ENCODE peak calls at places on chromosome 4, in eight cellular contexts. W is NCI-H1105; H is neural crest cell; E is naive thymus-derived CD8-positive, alpha-beta T cell; A is left ventricle myocardium inferior; L is T-helper 1 cell; G is BE2C; Z is Calu3. T is an unnamed sample.

GRCh38 chr4:71520850-71521249 is 182.0 kb downstream of the SLC4A4 start:
- DNase-seq in A (no peak), Z (no peak), G (no peak), W (no peak), H (no peak), L (no peak), E (no peak), T (no peak)

GRCh38 chr4:1318046-1318375 is 28.3 kb downstream of the MAEA start:
- DNase-seq in G (no peak), L (no peak), H (no peak), A (peak), W (no peak), Z (no peak), E (no peak), T (no peak)

GRCh38 chr4:84913176-84913575 is 53.3 kb downstream of the WDFY3 start:
- DNase-seq in G (no peak), A (no peak), W (no peak), Z (no peak), H (no peak), E (no peak), L (no peak), T (no peak)

GRCh38 chr4:24121395-24122175 is 231.7 kb upstream of the PPARGC1A start:
- DNase-seq in E (no peak), Z (no peak), G (no peak), W (no peak), L (no peak), H (no peak), A (no peak), T (no peak)

GRCh38 chr4:53205970-53206369 is 159.9 kb downstream of the SCFD2 start:
- DNase-seq in H (no peak), L (no peak), E (no peak), A (no peak), Z (no peak), W (no peak), G (no peak), T (no peak)

GRCh38 chr4:169282429-169283113 is 11.8 kb upstream of the SH3RF1 start:
- DNase-seq in L (no peak), Z (no peak), W (no peak), H (no peak), A (no peak), E (no peak), G (no peak), T (no peak)

GRCh38 chr4:125187621-125188176 is 127.1 kb upstream of the FAT4 start:
- DNase-seq in W (no peak), L (no peak), E (no peak), G (peak), A (peak), Z (no peak), H (no peak), T (no peak)

GRCh38 chr4:87978656-87979055 is 3.1 kb downstream of the SPP1 start:
- DNase-seq in H (no peak), A (no peak), E (no peak), W (no peak), L (no peak), G (no peak), Z (peak), T (no peak)

GRCh38 chr4:177315767-177316490 is 6.3 kb downstream of the NEIL3 start:
- DNase-seq in Z (no peak), L (no peak), E (no peak), G (no peak), W (no peak), A (no peak), H (no peak), T (no peak)

GRCh38 chr4:28014469-28014868 is 1153.8 kb downstream of the STIM2 start:
- DNase-seq in L (no peak), E (no peak), Z (no peak), W (no peak), A (no peak), G (no peak), H (no peak), T (no peak)

GRCh38 chr4:122976111-122976510 is 53.7 kb upstream of the NUDT6 start:
- DNase-seq in G (no peak), A (no peak), H (no peak), E (no peak), W (no peak), L (no peak), Z (no peak), T (no peak)

GRCh38 chr4:6472387-6473263 is at the start of gene PPP2R2C:
- DNase-seq in A (no peak), G (peak), W (no peak), Z (peak), H (no peak), E (no peak), L (no peak), T (no peak)

GRCh38 chr4:37995981-37996770 is 36.0 kb downstream of the PTTG2 start:
- DNase-seq in L (no peak), H (no peak), W (no peak), E (no peak), A (peak), Z (no peak), G (no peak), T (no peak)

GRCh38 chr4:2715426-2715825 is 40.7 kb downstream of the TNIP2 start:
- DNase-seq in L (no peak), G (no peak), A (no peak), W (no peak), E (no peak), Z (no peak), H (no peak), T (no peak)

GRCh38 chr4:40540801-40541200 is 88.9 kb downstream of the RBM47 start:
- DNase-seq in L (no peak), E (no peak), Z (no peak), A (no peak), W (no peak), G (no peak), H (no peak), T (no peak)